ENCODE peak calls at places on chromosome 1, in seven cellular contexts. H, E, L, J, Z, P and Y are unnamed samples.

GRCh38 chr1:206117151-206117948 is at the start of gene AVPR1B:
- DNase-seq in H (peak), E (peak), L (no peak), J (no peak), Z (peak), P (peak), Y (peak)

GRCh38 chr1:85584264-85584781 is 3.8 kb downstream of the CCN1 start:
- DNase-seq in H (no peak), E (no peak), L (no peak), J (no peak), Z (no peak), P (no peak), Y (no peak)

GRCh38 chr1:91201174-91201573 is 179.3 kb upstream of the ZNF644 start:
- DNase-seq in H (no peak), E (no peak), L (no peak), J (no peak), Z (peak), P (no peak), Y (peak)

GRCh38 chr1:83508485-83509151 is 490.3 kb downstream of the TTLL7 start:
- DNase-seq in H (no peak), E (no peak), L (no peak), J (no peak), Z (no peak), P (no peak), Y (no peak)

GRCh38 chr1:5860277-5860676 is 131.9 kb downstream of the NPHP4 start:
- DNase-seq in H (no peak), E (no peak), L (no peak), J (no peak), Z (no peak), P (no peak), Y (no peak)

GRCh38 chr1:30195424-30196134 is 527.8 kb downstream of the MATN1 start:
- DNase-seq in H (no peak), E (no peak), L (peak), J (no peak), Z (no peak), P (no peak), Y (no peak)

GRCh38 chr1:225480825-225481434 is 53.1 kb upstream of the LBR start:
- DNase-seq in H (peak), E (peak), L (no peak), J (no peak), Z (peak), P (peak), Y (peak)

GRCh38 chr1:181083842-181084605 is 4.5 kb upstream of the IER5 start:
- DNase-seq in H (peak), E (no peak), L (peak), J (no peak), Z (peak), P (no peak), Y (peak)

GRCh38 chr1:234768171-234768568 is 158.2 kb upstream of the IRF2BP2 start:
- DNase-seq in H (no peak), E (no peak), L (no peak), J (no peak), Z (no peak), P (no peak), Y (no peak)

GRCh38 chr1:100868364-100868995 is 26.2 kb downstream of the EXTL2 start:
- DNase-seq in H (no peak), E (no peak), L (no peak), J (no peak), Z (peak), P (no peak), Y (peak)

GRCh38 chr1:217453816-217454215 is 177.1 kb downstream of the GPATCH2 start:
- DNase-seq in H (no peak), E (no peak), L (no peak), J (no peak), Z (no peak), P (no peak), Y (no peak)

GRCh38 chr1:45550401-45551305 is at the start of gene AKR1A1:
- DNase-seq in H (peak), E (peak), L (peak), J (peak), Z (peak), P (peak), Y (peak)

GRCh38 chr1:161738627-161739287 is 10.8 kb upstream of the DUSP12 start:
- DNase-seq in H (no peak), E (no peak), L (no peak), J (no peak), Z (peak), P (peak), Y (peak)

GRCh38 chr1:23959461-23960290 is at the start of gene PNRC2:
- DNase-seq in H (peak), E (peak), L (peak), J (peak), Z (peak), P (peak), Y (peak)

GRCh38 chr1:206856674-206857464 is 8.6 kb upstream of the IL20 start:
- DNase-seq in H (no peak), E (no peak), L (no peak), J (no peak), Z (peak), P (no peak), Y (no peak)

GRCh38 chr1:109623601-109624161 is 4.0 kb downstream of the AMPD2 start:
- DNase-seq in H (no peak), E (no peak), L (no peak), J (no peak), Z (no peak), P (peak), Y (no peak)

GRCh38 chr1:81802601-81803422 is 2.1 kb downstream of the ADGRL2 start:
- DNase-seq in H (no peak), E (peak), L (peak), J (no peak), Z (peak), P (peak), Y (peak)

GRCh38 chr1:193569096-193569495 is 382.7 kb upstream of the B3GALT2 start:
- DNase-seq in H (no peak), E (no peak), L (no peak), J (no peak), Z (no peak), P (no peak), Y (no peak)